ENCODE peak calls at places on chromosomes 3 and 15, in six cellular contexts. U, S, O, V, W and K are unnamed samples.

GRCh38 chr15:62153228-62153627 is 11.9 kb downstream of the C2CD4B start:
- DNase-seq in U (no peak), S (no peak), O (no peak), V (no peak), W (no peak), K (no peak)

GRCh38 chr3:32246079-32246675 is 7.7 kb downstream of the CMTM8 start:
- DNase-seq in U (no peak), S (no peak), O (no peak), V (peak), W (no peak), K (no peak)

GRCh38 chr3:125587039-125587664 is 8.1 kb downstream of the OSBPL11 start:
- DNase-seq in U (no peak), S (no peak), O (no peak), V (peak), W (no peak), K (no peak)

GRCh38 chr3:133633439-133633838 is 28.3 kb downstream of the TOPBP1 start:
- DNase-seq in U (no peak), S (no peak), O (no peak), V (no peak), W (no peak), K (no peak)

GRCh38 chr3:23002846-23003800 is 200.0 kb upstream of the UBE2E2 start:
- DNase-seq in U (no peak), S (no peak), O (no peak), V (peak), W (no peak), K (no peak)

GRCh38 chr3:181712190-181712504 is 422 bp downstream of the SOX2 start:
- DNase-seq in U (no peak), S (no peak), O (no peak), V (no peak), W (no peak), K (no peak)

GRCh38 chr15:39125904-39126303 is 455.0 kb upstream of the THBS1 start:
- DNase-seq in U (peak), S (no peak), O (peak), V (peak), W (no peak), K (no peak)

GRCh38 chr3:184133840-184134745 is 1.1 kb upstream of the EIF2B5 start:
- DNase-seq in U (peak), S (peak), O (peak), V (peak), W (peak), K (peak)

GRCh38 chr3:146542179-146542578 is 2.2 kb downstream of the PLSCR1 start:
- DNase-seq in U (no peak), S (no peak), O (no peak), V (no peak), W (no peak), K (no peak)

GRCh38 chr3:72287941-72288340 is 503.0 kb upstream of the PROK2 start:
- DNase-seq in U (no peak), S (no peak), O (no peak), V (no peak), W (no peak), K (no peak)

GRCh38 chr15:84934942-84935729 is 46.5 kb upstream of the PDE8A start:
- DNase-seq in U (no peak), S (no peak), O (no peak), V (no peak), W (no peak), K (no peak)

GRCh38 chr15:52143862-52144261 is 31.3 kb upstream of the BCL2L10 start:
- DNase-seq in U (no peak), S (peak), O (no peak), V (peak), W (no peak), K (no peak)

GRCh38 chr3:120850326-120851295 is 57.4 kb upstream of the STXBP5L start:
- DNase-seq in U (no peak), S (no peak), O (no peak), V (no peak), W (no peak), K (no peak)

GRCh38 chr15:53834214-53834613 is 74.8 kb upstream of the WDR72 start:
- DNase-seq in U (no peak), S (no peak), O (no peak), V (no peak), W (no peak), K (no peak)

GRCh38 chr3:192850501-192850981 is 67.1 kb downstream of the MB21D2 start:
- DNase-seq in U (peak), S (peak), O (peak), V (peak), W (no peak), K (no peak)

GRCh38 chr15:89129123-89129815 is 41.0 kb downstream of the ABHD2 start:
- DNase-seq in U (peak), S (no peak), O (peak), V (peak), W (no peak), K (peak)

GRCh38 chr3:18036486-18036885 is 294.1 kb upstream of the TBC1D5 start:
- DNase-seq in U (no peak), S (no peak), O (no peak), V (no peak), W (no peak), K (no peak)

GRCh38 chr3:139121513-139122220 is 77.0 kb upstream of the PRR23C start:
- DNase-seq in U (no peak), S (no peak), O (peak), V (no peak), W (no peak), K (no peak)

GRCh38 chr3:197746801-197747237 is 2.9 kb upstream of the FYTTD1 start:
- DNase-seq in U (no peak), S (no peak), O (no peak), V (no peak), W (no peak), K (no peak)

GRCh38 chr3:11776346-11776745 is 70.3 kb downstream of the TAMM41 start:
- DNase-seq in U (no peak), S (no peak), O (no peak), V (no peak), W (no peak), K (no peak)